ENCODE peak calls at places on chromosome 3, in eight cellular contexts. S is fibroblast of pulmonary artery, F is NCI-H1417, Z is endothelial cell of umbilical vein, Y is LHCN-M2, I is T follicular helper cell, R is amygdala, O is GM04504. W is an unnamed sample.

GRCh38 chr3:13718000-13718399 is 161.9 kb downstream of the WNT7A start:
- DNase-seq in S (no peak), Y (no peak), F (no peak), R (no peak), I (no peak), O (no peak), Z (no peak), W (peak)

GRCh38 chr3:81788650-81789049 is 27.2 kb upstream of the GBE1 start:
- DNase-seq in Y (peak), F (no peak), Z (no peak), S (no peak), O (no peak), I (no peak), R (no peak), W (no peak)

GRCh38 chr3:2880357-2880756 is 229.8 kb downstream of the IL5RA start:
- DNase-seq in O (no peak), Z (no peak), Y (no peak), R (no peak), I (no peak), F (no peak), S (no peak), W (no peak)

GRCh38 chr3:151008699-151009098 is 36.2 kb upstream of the CLRN1 start:
- DNase-seq in Z (peak), I (no peak), O (peak), R (no peak), F (peak), S (peak), Y (peak), W (no peak)

GRCh38 chr3:39216176-39216790 is 23.9 kb upstream of the XIRP1 start:
- DNase-seq in S (no peak), R (no peak), Y (peak), Z (no peak), I (no peak), O (no peak), F (no peak), W (no peak)

GRCh38 chr3:43013743-43014155 is 34.6 kb downstream of the GASK1A start:
- DNase-seq in S (no peak), O (no peak), I (no peak), Y (no peak), F (no peak), Z (no peak), R (no peak), W (no peak)

GRCh38 chr3:18135083-18135814 is 289.9 kb downstream of the SATB1 start:
- DNase-seq in Z (no peak), Y (peak), F (no peak), S (peak), I (no peak), O (no peak), R (no peak), W (no peak)

GRCh38 chr3:46419816-46420215 is 12.8 kb downstream of the CCRL2 start:
- DNase-seq in R (no peak), O (no peak), Z (no peak), S (no peak), Y (no peak), I (no peak), F (no peak), W (no peak)

GRCh38 chr3:81154611-81155143 is 606.8 kb downstream of the GBE1 start:
- DNase-seq in Y (no peak), R (no peak), I (no peak), F (no peak), Z (no peak), S (no peak), O (no peak), W (no peak)

GRCh38 chr3:186588619-186589018 is 18.1 kb downstream of the DNAJB11 start:
- DNase-seq in R (no peak), F (no peak), O (no peak), S (no peak), Y (no peak), I (no peak), Z (no peak), W (no peak)

GRCh38 chr3:171168086-171168485 is 141.6 kb upstream of the SLC2A2 start:
- DNase-seq in S (peak), O (peak), R (no peak), F (peak), I (no peak), Y (no peak), Z (no peak), W (no peak)

GRCh38 chr3:194206375-194206774 is 70.4 kb downstream of the HES1 start:
- DNase-seq in F (peak), Z (peak), R (no peak), Y (peak), S (peak), I (no peak), O (no peak), W (no peak)

GRCh38 chr3:157533298-157533870 is 30.2 kb upstream of the VEPH1 start:
- DNase-seq in I (no peak), F (no peak), Z (peak), O (peak), Y (peak), R (no peak), S (peak), W (no peak)

GRCh38 chr3:46065294-46065705 is 38.0 kb upstream of the XCR1 start:
- DNase-seq in Y (peak), Z (no peak), F (peak), O (no peak), S (no peak), I (peak), R (no peak), W (peak)

GRCh38 chr3:126911162-126912026 is 71.5 kb upstream of the PLXNA1 start:
- DNase-seq in S (peak), Z (peak), F (no peak), R (no peak), O (peak), I (no peak), Y (peak), W (peak)

GRCh38 chr3:171936231-171936841 is 93.2 kb downstream of the TMEM212 start:
- DNase-seq in O (peak), I (no peak), Y (peak), F (no peak), Z (no peak), S (peak), R (no peak), W (no peak)

GRCh38 chr3:32307591-32307990 is 69.1 kb downstream of the CMTM8 start:
- DNase-seq in S (no peak), F (no peak), I (no peak), R (no peak), Z (no peak), O (no peak), Y (no peak), W (no peak)

GRCh38 chr3:119575507-119575906 is 3.8 kb upstream of the ADPRH start:
- DNase-seq in S (no peak), Z (no peak), I (no peak), O (no peak), R (no peak), Y (no peak), F (no peak), W (no peak)

GRCh38 chr3:152834354-152835310 is at the start of gene P2RY1:
- DNase-seq in R (peak), S (peak), I (no peak), Z (peak), O (no peak), F (peak), Y (peak), W (no peak)

GRCh38 chr3:27293954-27294353 is 75.2 kb downstream of the NEK10 start:
- DNase-seq in Z (no peak), R (no peak), F (peak), S (no peak), Y (no peak), I (no peak), O (no peak), W (no peak)

GRCh38 chr3:189967254-189967865 is 153.3 kb downstream of the P3H2 start:
- DNase-seq in Y (peak), R (no peak), O (peak), I (no peak), F (peak), S (peak), Z (peak), W (no peak)

GRCh38 chr3:178422406-178422805 is 113.8 kb upstream of the KCNMB2 start:
- DNase-seq in I (no peak), Z (no peak), R (no peak), Y (no peak), S (no peak), O (no peak), F (no peak), W (no peak)

GRCh38 chr3:153210116-153210515 is 48.1 kb downstream of the RAP2B start:
- DNase-seq in F (no peak), Y (peak), R (no peak), I (peak), Z (no peak), O (no peak), S (peak), W (no peak)

GRCh38 chr3:160758929-160759577 is 3.0 kb downstream of the PPM1L start:
- DNase-seq in Z (no peak), O (no peak), I (no peak), R (no peak), Y (no peak), F (peak), S (no peak), W (no peak)

GRCh38 chr3:3127432-3128010 is 781 bp downstream of the TRNT1 start:
- DNase-seq in S (no peak), F (peak), R (no peak), I (peak), Z (no peak), O (no peak), Y (peak), W (peak)

GRCh38 chr3:70647823-70648222 is 335.4 kb upstream of the MDFIC2 start:
- DNase-seq in I (no peak), S (no peak), O (no peak), F (no peak), Z (no peak), Y (no peak), R (no peak), W (no peak)

GRCh38 chr3:114460459-114460858 is 166.6 kb downstream of the TIGIT start:
- DNase-seq in F (no peak), I (no peak), O (no peak), R (no peak), S (no peak), Y (no peak), Z (no peak), W (no peak)

GRCh38 chr3:144018776-144019175 is 47.2 kb downstream of the DIPK2A start:
- DNase-seq in S (peak), R (no peak), Z (no peak), Y (peak), F (no peak), O (peak), I (no peak), W (no peak)

W was measured in activated effector memory CD4-positive, alpha-beta T cell treated with anti-CD3 and anti-CD28 coated beads, Interleukin-2, amount 50 U/mL, for 16 hours.